ENCODE peak calls at places on chromosomes 11 and 22, in nine cellular contexts. I, W, P, L, T, Q, M, U and A are unnamed samples.

GRCh38 chr11:9708544-9708943 is 44.7 kb downstream of the SWAP70 start:
- DNase-seq in M (no peak), I (no peak), T (no peak), L (no peak), Q (no peak), U (no peak), P (no peak), W (no peak), A (no peak)

GRCh38 chr22:31945971-31946680 is 1.8 kb downstream of the YWHAH start:
- DNase-seq in M (peak; percentile 19), T (no peak), U (no peak), P (no peak), Q (no peak), W (no peak), I (no peak), L (no peak), A (no peak)

GRCh38 chr11:122634507-122634906 is 21.0 kb upstream of the UBASH3B start:
- DNase-seq in T (no peak), P (no peak), U (no peak), Q (no peak), W (no peak), L (no peak), I (no peak), M (peak; percentile 85), A (peak; percentile 47)

GRCh38 chr11:63874511-63874910 is 35.6 kb downstream of the MARK2 start:
- DNase-seq in Q (no peak), P (no peak), U (no peak), M (no peak), L (no peak), I (no peak), T (no peak), W (no peak), A (no peak)

GRCh38 chr22:45460288-45461109 is 42.2 kb upstream of the FBLN1 start:
- DNase-seq in M (peak; percentile 70), I (no peak), P (no peak), Q (no peak), U (no peak), T (no peak), W (peak; percentile 36), L (no peak), A (no peak)

GRCh38 chr11:68071281-68072048 is 32.6 kb downstream of the TCIRG1 start:
- DNase-seq in I (no peak), U (no peak), Q (no peak), W (no peak), P (no peak), T (no peak), M (no peak), L (no peak), A (no peak)

GRCh38 chr11:27213232-27213660 is 149.8 kb downstream of the CCDC34 start:
- DNase-seq in L (no peak), W (no peak), I (no peak), M (peak; percentile 95), T (no peak), Q (no peak), P (no peak), U (peak; percentile 89), A (peak; percentile 79)

GRCh38 chr22:38572065-38572464 is 2.1 kb upstream of the DMC1 start:
- DNase-seq in L (no peak), I (peak; percentile 23), W (peak; percentile 7), T (peak; percentile 17), U (peak; percentile 4), M (peak; percentile 89), Q (peak; percentile 33), P (no peak), A (peak; percentile 61)

GRCh38 chr11:83970061-83970671 is 684.0 kb upstream of the CCDC90B start:
- DNase-seq in T (no peak), U (no peak), Q (no peak), M (no peak), I (no peak), L (no peak), P (no peak), W (no peak), A (no peak)

GRCh38 chr22:46367707-46368191 is 32.2 kb downstream of the TRMU start:
- DNase-seq in T (peak; percentile 77), M (peak; percentile 69), W (no peak), P (peak; percentile 56), I (peak; percentile 79), L (peak; percentile 47), Q (peak; percentile 84), U (peak; percentile 30), A (peak; percentile 39)

GRCh38 chr22:44024288-44024908 is at the start of gene PARVB:
- DNase-seq in U (no peak), Q (peak; percentile 36), P (no peak), I (no peak), W (no peak), M (peak; percentile 58), T (peak; percentile 41), L (no peak), A (no peak)

GRCh38 chr22:23305922-23306374 is 125.6 kb downstream of the BCR start:
- DNase-seq in W (peak; percentile 70), I (no peak), L (no peak), M (peak; percentile 81), U (no peak), Q (no peak), P (no peak), T (no peak), A (peak; percentile 75)